ENCODE peak calls at places on chromosome 2, in seven cellular contexts. S is NCI-H82; R is fibroblast of lung; G is AG09309; Z is BJ; A is CD8-positive, alpha-beta memory T cell; C is AG08396. J is an unnamed sample.

GRCh38 chr2:38750793-38751042 is 443 bp downstream of the SRSF7 start:
- DNase-seq in C (peak), A (no peak), G (no peak), S (peak), R (no peak), Z (no peak), J (no peak)

GRCh38 chr2:16664052-16664731 is 1.4 kb downstream of the CYRIA start:
- DNase-seq in S (peak), A (peak), C (peak), Z (no peak), R (peak), G (no peak), J (no peak)

GRCh38 chr2:37781028-37781427 is 109.6 kb upstream of the CDC42EP3 start:
- DNase-seq in S (peak), G (no peak), C (no peak), Z (no peak), A (no peak), R (peak), J (peak)

GRCh38 chr2:36420569-36421164 is 65.1 kb downstream of the CRIM1 start:
- DNase-seq in C (no peak), G (no peak), Z (no peak), R (no peak), S (no peak), A (no peak), J (no peak)

GRCh38 chr2:112812318-112813042 is 24.1 kb downstream of the IL1B start:
- DNase-seq in Z (no peak), R (peak), S (no peak), A (no peak), C (no peak), G (peak), J (peak)

GRCh38 chr2:30115141-30115980 is 31.4 kb upstream of the YPEL5 start:
- DNase-seq in A (peak), R (peak), S (peak), C (peak), G (no peak), Z (no peak), J (peak)

GRCh38 chr2:219082332-219082958 is 21.7 kb upstream of the IHH start:
- DNase-seq in R (peak), Z (no peak), C (no peak), G (no peak), A (no peak), S (no peak), J (no peak)

GRCh38 chr2:36912692-36913091 is 53.6 kb downstream of the STRN start:
- DNase-seq in S (no peak), G (no peak), A (no peak), Z (no peak), R (peak), C (peak), J (no peak)

GRCh38 chr2:46943881-46944798 is 28.5 kb upstream of the MCFD2 start:
- DNase-seq in S (no peak), C (no peak), Z (no peak), G (no peak), R (no peak), A (peak), J (no peak)

GRCh38 chr2:20516646-20517341 is 69.9 kb downstream of the RHOB start:
- DNase-seq in G (no peak), Z (no peak), S (no peak), A (no peak), C (peak), R (peak), J (no peak)

GRCh38 chr2:240319855-240320560 is 115.5 kb upstream of the GPC1 start:
- DNase-seq in A (no peak), S (no peak), R (peak), C (peak), Z (peak), G (peak), J (peak)

GRCh38 chr2:191691016-191691725 is 13.2 kb downstream of the NABP1 start:
- DNase-seq in A (peak), G (peak), C (peak), Z (peak), R (peak), S (peak), J (peak)

GRCh38 chr2:42812899-42813479 is 20.6 kb upstream of the HAAO start:
- DNase-seq in G (no peak), C (no peak), S (peak), Z (no peak), A (no peak), R (peak), J (no peak)

GRCh38 chr2:78644849-78645248 is 380.7 kb upstream of the REG3G start:
- DNase-seq in C (no peak), Z (no peak), R (no peak), S (no peak), A (no peak), G (no peak), J (no peak)

GRCh38 chr2:239944706-239945551 is 80.2 kb downstream of the NDUFA10 start:
- DNase-seq in A (peak), C (no peak), R (peak), Z (no peak), S (no peak), G (no peak), J (no peak)

GRCh38 chr2:32061973-32062861 is 1.1 kb upstream of the SPAST start:
- DNase-seq in A (no peak), R (peak), S (peak), C (peak), Z (no peak), G (no peak), J (no peak)

GRCh38 chr2:3536682-3537632 is 17.6 kb upstream of the ADI1 start:
- DNase-seq in Z (no peak), C (peak), A (no peak), R (peak), S (peak), G (no peak), J (no peak)

GRCh38 chr2:205657579-205657978 is 24.7 kb upstream of the NRP2 start:
- DNase-seq in A (no peak), Z (peak), S (no peak), C (no peak), R (peak), G (peak), J (no peak)

GRCh38 chr2:238313289-238313990 is 6.9 kb upstream of the TRAF3IP1 start:
- DNase-seq in C (no peak), S (no peak), G (no peak), A (no peak), Z (no peak), R (no peak), J (no peak)

GRCh38 chr2:54520687-54521086 is 64.6 kb downstream of the SPTBN1 start:
- DNase-seq in G (peak), R (peak), C (peak), Z (peak), S (no peak), A (no peak), J (peak)

GRCh38 chr2:168613510-168613909 is 157.4 kb downstream of the CERS6 start:
- DNase-seq in Z (no peak), A (no peak), G (no peak), S (no peak), C (no peak), R (no peak), J (no peak)

GRCh38 chr2:212956665-212957064 is 194.7 kb downstream of the IKZF2 start:
- DNase-seq in R (peak), G (no peak), S (no peak), A (no peak), C (no peak), Z (no peak), J (no peak)

GRCh38 chr2:29011650-29012060 is 30.6 kb downstream of the TOGARAM2 start:
- DNase-seq in C (no peak), R (no peak), A (peak), G (no peak), S (peak), Z (no peak), J (no peak)

GRCh38 chr2:227884511-227884947 is 13.1 kb downstream of the DAW1 start:
- DNase-seq in R (peak), A (peak), Z (no peak), C (peak), G (peak), S (peak), J (peak)

GRCh38 chr2:137173514-137173913 is 408.2 kb downstream of the THSD7B start:
- DNase-seq in S (peak), R (peak), G (peak), Z (no peak), A (no peak), C (no peak), J (no peak)

GRCh38 chr2:226362991-226363390 is 436.6 kb downstream of the IRS1 start:
- DNase-seq in S (no peak), A (no peak), G (no peak), Z (no peak), R (peak), C (peak), J (no peak)

GRCh38 chr2:149205143-149205542 is 125.2 kb upstream of the LYPD6 start:
- DNase-seq in A (no peak), G (no peak), Z (no peak), S (no peak), C (no peak), R (no peak), J (no peak)

GRCh38 chr2:133371286-133371685 is 197.0 kb downstream of the NCKAP5 start:
- DNase-seq in Z (no peak), S (no peak), G (no peak), R (no peak), C (no peak), A (no peak), J (no peak)

GRCh38 chr2:76283355-76283754 is 572.6 kb upstream of the GCFC2 start:
- DNase-seq in C (no peak), Z (no peak), S (no peak), R (no peak), A (no peak), G (no peak), J (no peak)

GRCh38 chr2:71716697-71717624 is 263.6 kb downstream of the DYSF start:
- DNase-seq in G (peak), R (peak), Z (peak), A (no peak), C (peak), S (no peak), J (peak)

GRCh38 chr2:173187911-173188788 is 112.5 kb downstream of the MAP3K20 start:
- DNase-seq in A (no peak), C (peak), G (no peak), R (peak), Z (no peak), S (no peak), J (no peak)

GRCh38 chr2:220708366-220708765 is 863.7 kb downstream of the EPHA4 start:
- DNase-seq in C (peak), G (peak), A (no peak), R (no peak), S (no peak), Z (peak), J (peak)

GRCh38 chr2:55311444-55311870 is 42.4 kb upstream of the MTIF2 start:
- DNase-seq in Z (no peak), A (no peak), C (peak), S (peak), R (peak), G (peak), J (peak)

GRCh38 chr2:38960609-38961320 is 71.1 kb downstream of the ARHGEF33 start:
- DNase-seq in G (no peak), R (no peak), Z (no peak), C (no peak), S (no peak), A (no peak), J (no peak)

GRCh38 chr2:55989405-55989804 is 65.8 kb upstream of the EFEMP1 start:
- DNase-seq in R (no peak), G (no peak), A (no peak), Z (no peak), C (no peak), S (peak), J (no peak)

GRCh38 chr2:75199428-75200011 is at the start of gene TACR1:
- DNase-seq in Z (peak), S (peak), G (peak), R (peak), A (peak), C (peak), J (peak)

GRCh38 chr2:210617732-210618330 is 61.4 kb downstream of the CPS1 start:
- DNase-seq in C (peak), R (peak), S (peak), G (no peak), A (no peak), Z (no peak), J (peak)

GRCh38 chr2:26540977-26541376 is 63.1 kb upstream of the OTOF start:
- DNase-seq in Z (no peak), G (no peak), C (no peak), S (no peak), R (no peak), A (no peak), J (no peak)